ENCODE peak calls at places on chromosomes 6 and 20, in five cellular contexts. Q is GM12878, M is H1, U is HCT116, H is K562. P is an unnamed sample.

GRCh38 chr20:60055740-60056139 is 97.5 kb downstream of the CDH26 start:
- DNase-seq in Q (peak), M (no peak), U (no peak), H (no peak), P (no peak)

GRCh38 chr20:51752343-51752951 is 15.7 kb downstream of the ATP9A start:
- DNase-seq in Q (no peak), M (no peak), U (no peak), H (no peak), P (peak)

GRCh38 chr6:53020005-53020744 is 25.1 kb upstream of the GSTA4 start:
- DNase-seq in Q (no peak), M (no peak), U (no peak), H (peak), P (no peak)

GRCh38 chr20:22524393-22525015 is 59.9 kb downstream of the FOXA2 start:
- DNase-seq in Q (no peak), M (no peak), U (no peak), H (no peak), P (no peak)

GRCh38 chr6:26196846-26197683 is 109.8 kb downstream of the HFE start:
- DNase-seq in Q (peak), M (no peak), U (peak), H (peak), P (peak)

GRCh38 chr6:87341899-87342298 is 2.7 kb upstream of the C6orf163 start:
- DNase-seq in Q (peak), M (no peak), U (no peak), H (no peak), P (no peak)

GRCh38 chr6:18441253-18441979 is 54.3 kb downstream of the RNF144B start:
- DNase-seq in Q (no peak), M (no peak), U (no peak), H (no peak), P (no peak)

GRCh38 chr6:16697437-16698162 is 63.7 kb downstream of the ATXN1 start:
- DNase-seq in Q (no peak), M (no peak), U (no peak), H (no peak), P (no peak)

GRCh38 chr6:22082278-22082677 is 214.6 kb downstream of the PRL start:
- DNase-seq in Q (no peak), M (no peak), U (no peak), H (no peak), P (no peak)

GRCh38 chr20:51966296-51966971 is 164.1 kb upstream of the SALL4 start:
- DNase-seq in Q (no peak), M (peak), U (peak), H (peak), P (peak)

GRCh38 chr20:571754-572331 is 28.3 kb upstream of the CSNK2A1 start:
- DNase-seq in Q (no peak), M (no peak), U (no peak), H (peak), P (no peak)

GRCh38 chr6:56953597-56954388 is 1.1 kb upstream of the BEND6 start:
- DNase-seq in Q (peak), M (peak), U (no peak), H (no peak), P (no peak)

GRCh38 chr6:73639015-73639414 is 14.8 kb downstream of the SLC17A5 start:
- DNase-seq in Q (no peak), M (no peak), U (no peak), H (no peak), P (no peak)

GRCh38 chr6:56766806-56767178 is 124.1 kb upstream of the DST start:
- DNase-seq in Q (peak), M (no peak), U (no peak), H (no peak), P (no peak)

GRCh38 chr6:30612213-30612612 is 4.8 kb downstream of the PPP1R10 start:
- DNase-seq in Q (no peak), M (no peak), U (no peak), H (no peak), P (no peak)

GRCh38 chr6:93419304-93420162 is at the start of gene EPHA7:
- DNase-seq in Q (no peak), M (peak), U (no peak), H (peak), P (no peak)

GRCh38 chr20:58598271-58599015 is 52.6 kb upstream of the STX16 start:
- DNase-seq in Q (no peak), M (no peak), U (no peak), H (no peak), P (no peak)

GRCh38 chr20:50054626-50055511 is 58.1 kb downstream of the UBE2V1 start:
- DNase-seq in Q (no peak), M (no peak), U (no peak), H (no peak), P (peak)

GRCh38 chr6:169961772-169962561 is 210.5 kb downstream of the ERMARD start:
- DNase-seq in Q (no peak), M (no peak), U (no peak), H (no peak), P (no peak)

GRCh38 chr20:41293269-41294037 is 24.1 kb downstream of the ZHX3 start:
- DNase-seq in Q (no peak), M (no peak), U (no peak), H (no peak), P (no peak)

GRCh38 chr6:41622210-41622990 is 15.9 kb upstream of the MDFI start:
- DNase-seq in Q (peak), M (no peak), U (no peak), H (no peak), P (no peak)

GRCh38 chr6:1870902-1871301 is 261.2 kb downstream of the FOXC1 start:
- DNase-seq in Q (no peak), M (no peak), U (no peak), H (no peak), P (no peak)

GRCh38 chr20:10761786-10762185 is 88.0 kb upstream of the JAG1 start:
- DNase-seq in Q (no peak), M (no peak), U (no peak), H (no peak), P (peak)

GRCh38 chr6:14129572-14129971 is 12.0 kb downstream of the CD83 start:
- DNase-seq in Q (no peak), M (peak), U (peak), H (peak), P (peak)

GRCh38 chr6:5422321-5422915 is 161.1 kb downstream of the FARS2 start:
- DNase-seq in Q (no peak), M (peak), U (peak), H (peak), P (peak)

GRCh38 chr20:24379116-24379927 is 90.1 kb upstream of the SYNDIG1 start:
- DNase-seq in Q (no peak), M (no peak), U (no peak), H (no peak), P (no peak)

GRCh38 chr6:142416179-142416578 is 114.4 kb downstream of the ADGRG6 start:
- DNase-seq in Q (no peak), M (no peak), U (no peak), H (no peak), P (no peak)

GRCh38 chr6:41780623-41781301 is at the start of gene PRICKLE4:
- DNase-seq in Q (no peak), M (no peak), U (no peak), H (peak), P (no peak)

GRCh38 chr6:3808759-3809514 is 40.2 kb upstream of the FAM50B start:
- DNase-seq in Q (no peak), M (no peak), U (peak), H (no peak), P (peak)

GRCh38 chr6:165884813-165885765 is 222.0 kb upstream of the PDE10A start:
- DNase-seq in Q (peak), M (peak), U (peak), H (peak), P (peak)

GRCh38 chr6:41428402-41428994 is 93.1 kb downstream of the NCR2 start:
- DNase-seq in Q (no peak), M (no peak), U (no peak), H (no peak), P (no peak)

GRCh38 chr6:170236131-170236851 is 54.6 kb downstream of the DLL1 start:
- DNase-seq in Q (no peak), M (no peak), U (no peak), H (no peak), P (no peak)

GRCh38 chr6:136950436-136950835 is 28.3 kb downstream of the SLC35D3 start:
- DNase-seq in Q (no peak), M (no peak), U (no peak), H (no peak), P (no peak)

GRCh38 chr20:64075556-64075955 is 3.8 kb downstream of the RGS19 start:
- DNase-seq in Q (no peak), M (no peak), U (no peak), H (no peak), P (no peak)
- TF ChIP-seq SRF in Q (no peak), M (no peak), U (no peak), H (no peak), P (no peak)

GRCh38 chr20:53036992-53037391 is 64.8 kb downstream of the TSHZ2 start:
- DNase-seq in Q (no peak), M (no peak), U (no peak), H (no peak), P (no peak)
- TF ChIP-seq SRF in Q (no peak), M (no peak), U (no peak), H (no peak), P (no peak)

DNA sequence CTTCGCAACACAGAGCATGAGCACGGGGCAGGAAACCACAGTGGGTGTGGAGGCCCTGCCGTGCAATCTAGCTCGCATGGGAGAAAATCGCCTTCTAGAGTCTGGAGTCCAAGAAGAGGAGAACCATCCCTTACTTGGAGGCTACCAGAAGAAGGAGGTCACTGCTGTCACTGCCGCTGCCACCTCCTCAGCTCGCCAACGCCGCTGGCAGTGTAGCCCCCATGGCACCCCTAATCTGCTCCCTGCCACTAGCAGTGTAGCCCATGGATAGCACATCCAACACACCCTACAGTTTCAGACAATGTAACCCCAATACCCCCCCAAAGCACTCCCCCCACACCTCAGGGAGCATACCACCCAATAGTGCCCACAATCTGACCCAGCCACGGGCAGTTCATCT is 438.0 kb upstream of the ZNF337 start:
- DNase-seq in Q (no peak), M (no peak), U (no peak), H (no peak), P (no peak)
- TF ChIP-seq SRF in Q (no peak), M (no peak), U (no peak), H (no peak), P (no peak)

GRCh38 chr20:64277571-64278318 is 22.2 kb downstream of the PCMTD2 start:
- DNase-seq in Q (no peak), M (no peak), U (no peak), H (no peak), P (no peak)
- TF ChIP-seq SRF in Q (no peak), M (no peak), U (no peak), H (no peak), P (no peak)

GRCh38 chr6:82208914-82209313 is 38.6 kb downstream of the IBTK start:
- DNase-seq in Q (no peak), M (no peak), U (no peak), H (no peak), P (no peak)
- TF ChIP-seq SRF in Q (no peak), M (no peak), U (no peak), H (no peak), P (no peak)

GRCh38 chr6:102115911-102116310 is 722.4 kb downstream of the GRIK2 start:
- DNase-seq in Q (no peak), M (no peak), U (no peak), H (no peak), P (no peak)

GRCh38 chr6:102118034-102118433 is 724.5 kb downstream of the GRIK2 start:
- DNase-seq in Q (no peak), M (no peak), U (no peak), H (no peak), P (no peak)

GRCh38 chr6:102114402-102114801 is 720.9 kb downstream of the GRIK2 start:
- DNase-seq in Q (no peak), M (no peak), U (peak), H (no peak), P (peak)
- TF ChIP-seq SRF in Q (no peak), M (no peak), U (no peak), H (no peak), P (no peak)

DNA sequence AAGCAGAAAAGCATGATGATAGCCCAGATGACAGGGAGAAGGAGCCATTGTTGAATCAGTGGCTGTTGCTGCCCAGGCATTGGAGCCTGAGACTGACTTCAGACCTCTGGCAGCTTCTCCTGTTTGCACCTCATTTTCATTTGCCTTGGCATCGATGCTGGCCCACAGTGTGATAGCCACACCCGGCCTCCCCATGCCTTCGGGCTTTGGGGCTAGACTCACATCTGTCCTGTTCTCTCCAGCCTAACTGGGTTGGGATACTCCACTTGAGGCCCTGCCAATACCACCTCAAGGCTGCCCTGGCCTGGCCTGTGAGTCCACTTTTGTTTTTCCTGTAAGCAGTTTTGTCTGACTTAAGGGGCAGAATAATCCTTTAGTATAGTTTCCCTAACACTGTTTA is 140.4 kb downstream of the UST start:
- DNase-seq in Q (no peak), M (no peak), U (no peak), H (no peak), P (no peak)
- TF ChIP-seq SRF in Q (no peak), M (no peak), U (no peak), H (no peak), P (no peak)

DNA sequence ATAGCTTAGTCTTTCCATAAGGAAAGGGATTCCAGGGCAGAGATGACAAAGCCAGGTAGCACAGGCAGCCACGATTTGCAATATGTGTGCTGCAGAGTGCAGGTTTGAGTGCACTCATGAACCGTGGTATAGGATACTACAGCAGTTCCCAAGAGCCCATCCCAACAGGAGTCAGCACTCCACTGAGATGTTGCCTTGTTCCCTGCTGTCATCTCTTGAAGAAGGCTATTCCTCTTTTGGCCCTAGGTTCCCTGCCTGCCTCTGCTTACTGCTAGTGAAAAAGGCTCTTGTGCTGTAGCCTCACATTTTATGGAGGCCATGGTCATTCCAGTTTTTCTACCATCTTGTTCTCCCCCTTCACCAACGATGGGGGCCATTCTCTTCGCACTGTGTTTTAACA is 40.2 kb downstream of the RALY start:
- DNase-seq in Q (no peak), M (no peak), U (no peak), H (no peak), P (no peak)
- TF ChIP-seq SRF in Q (no peak), M (no peak), U (no peak), H (no peak), P (no peak)

DNA sequence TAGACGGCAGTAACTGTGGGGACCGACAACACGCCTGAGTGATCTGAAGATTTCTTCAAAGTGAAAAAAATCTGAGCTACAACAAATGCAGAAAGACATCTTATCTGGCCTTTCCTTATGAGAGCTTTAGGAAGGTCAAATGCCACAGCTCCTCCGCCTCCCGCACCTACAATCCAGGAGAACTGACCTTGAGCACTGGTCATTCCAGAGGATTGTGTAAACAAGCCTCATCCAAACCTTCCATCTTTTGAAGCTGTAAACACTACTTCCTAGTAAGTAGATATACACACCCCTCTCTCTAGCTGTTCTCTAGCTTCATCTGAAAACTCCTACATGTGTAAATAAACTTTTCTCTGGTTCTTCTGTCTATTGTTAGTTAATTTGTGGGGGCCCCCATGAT is 76.9 kb downstream of the CD24 start:
- DNase-seq in Q (no peak), M (no peak), U (no peak), H (no peak), P (peak)
- TF ChIP-seq SRF in Q (no peak), M (no peak), U (no peak), H (no peak), P (no peak)